ENCODE peak calls at places on chromosome 2, in four cellular contexts. I is H9, J is IMR-90, X is H1. K is an unnamed sample.

GRCh38 chr2:231190531-231191197 is 7.8 kb upstream of the ARMC9 start:
- DNase-seq in I (peak), J (no peak), X (no peak), K (peak)

GRCh38 chr2:130819915-130820861 is 16.5 kb upstream of the ARHGEF4 start:
- DNase-seq in I (peak), J (no peak), X (no peak), K (peak)

GRCh38 chr2:99656938-99657337 is 167.1 kb upstream of the REV1 start:
- DNase-seq in I (no peak), J (no peak), X (no peak), K (no peak)

GRCh38 chr2:26613241-26614204 is 27.6 kb downstream of the CIB4 start:
- DNase-seq in I (no peak), J (no peak), X (no peak), K (peak)

GRCh38 chr2:28394331-28394877 is 1.7 kb downstream of the FOSL2 start:
- DNase-seq in I (no peak), J (peak), X (no peak), K (no peak)

GRCh38 chr2:100418563-100418962 is 1.1 kb upstream of the CHST10 start:
- DNase-seq in I (no peak), J (no peak), X (no peak), K (no peak)

GRCh38 chr2:224973112-224974016 is 68.9 kb downstream of the DOCK10 start:
- DNase-seq in I (no peak), J (no peak), X (no peak), K (no peak)

GRCh38 chr2:139165599-139165998 is 385.4 kb upstream of the NXPH2 start:
- DNase-seq in I (no peak), J (no peak), X (no peak), K (no peak)

GRCh38 chr2:101793277-101793969 is 95.9 kb downstream of the MAP4K4 start:
- DNase-seq in I (peak), J (no peak), X (no peak), K (peak)

GRCh38 chr2:160221391-160222276 is 21.6 kb upstream of the ITGB6 start:
- DNase-seq in I (no peak), J (peak), X (no peak), K (no peak)

GRCh38 chr2:238100049-238100820 is at the start of gene ESPNL:
- DNase-seq in I (no peak), J (no peak), X (no peak), K (no peak)

GRCh38 chr2:232350804-232351685 is 27.5 kb upstream of the ALPP start:
- DNase-seq in I (no peak), J (no peak), X (no peak), K (no peak)

GRCh38 chr2:128807317-128807716 is 488.6 kb upstream of the HS6ST1 start:
- DNase-seq in I (no peak), J (no peak), X (no peak), K (no peak)

GRCh38 chr2:212665948-212666347 is 127.3 kb upstream of the ERBB4 start:
- DNase-seq in I (no peak), J (no peak), X (no peak), K (no peak)

GRCh38 chr2:182594286-182594685 is 121.8 kb upstream of the DNAJC10 start:
- DNase-seq in I (no peak), J (peak), X (no peak), K (no peak)

GRCh38 chr2:232444409-232445148 is 11.4 kb upstream of the ALPI start:
- DNase-seq in I (peak), J (peak), X (peak), K (peak)

GRCh38 chr2:176455865-176456291 is 186.6 kb downstream of the MTX2 start:
- DNase-seq in I (peak), J (peak), X (no peak), K (peak)

GRCh38 chr2:218834685-218835084 is 3.1 kb upstream of the PRKAG3 start:
- DNase-seq in I (no peak), J (no peak), X (no peak), K (no peak)

GRCh38 chr2:5076599-5076998 is 615.6 kb upstream of the SOX11 start:
- DNase-seq in I (peak), J (no peak), X (no peak), K (peak)

GRCh38 chr2:14459927-14460326 is 172.6 kb upstream of the LRATD1 start:
- DNase-seq in I (no peak), J (no peak), X (no peak), K (no peak)

GRCh38 chr2:27249891-27250651 is 12.8 kb downstream of the SLC30A3 start:
- DNase-seq in I (peak), J (peak), X (peak), K (peak)

GRCh38 chr2:64604155-64604554 is 49.6 kb downstream of the SERTAD2 start:
- DNase-seq in I (no peak), J (no peak), X (no peak), K (no peak)

GRCh38 chr2:241762933-241763369 is 13.7 kb upstream of the GAL3ST2 start:
- DNase-seq in I (peak), J (no peak), X (no peak), K (no peak)

GRCh38 chr2:234733795-234734600 is 217.8 kb upstream of the SH3BP4 start:
- DNase-seq in I (no peak), J (no peak), X (no peak), K (no peak)

GRCh38 chr2:163717993-163718680 is 17.7 kb downstream of the FIGN start:
- DNase-seq in I (no peak), J (no peak), X (no peak), K (peak)

GRCh38 chr2:232416521-232417470 is 10.2 kb downstream of the ALPG start:
- DNase-seq in I (no peak), J (no peak), X (no peak), K (no peak)

GRCh38 chr2:174669321-174669720 is 71.7 kb upstream of the WIPF1 start:
- DNase-seq in I (no peak), J (no peak), X (no peak), K (no peak)
- H3K56ac ChIP-seq in I (no peak), J (no peak), X (no peak), K (no peak)

GRCh38 chr2:66343259-66343658 is 91.7 kb upstream of the MEIS1 start:
- DNase-seq in I (no peak), J (no peak), X (no peak), K (no peak)
- H4K5ac ChIP-seq in I (no peak), J (no peak), X (no peak), K (no peak)

DNA sequence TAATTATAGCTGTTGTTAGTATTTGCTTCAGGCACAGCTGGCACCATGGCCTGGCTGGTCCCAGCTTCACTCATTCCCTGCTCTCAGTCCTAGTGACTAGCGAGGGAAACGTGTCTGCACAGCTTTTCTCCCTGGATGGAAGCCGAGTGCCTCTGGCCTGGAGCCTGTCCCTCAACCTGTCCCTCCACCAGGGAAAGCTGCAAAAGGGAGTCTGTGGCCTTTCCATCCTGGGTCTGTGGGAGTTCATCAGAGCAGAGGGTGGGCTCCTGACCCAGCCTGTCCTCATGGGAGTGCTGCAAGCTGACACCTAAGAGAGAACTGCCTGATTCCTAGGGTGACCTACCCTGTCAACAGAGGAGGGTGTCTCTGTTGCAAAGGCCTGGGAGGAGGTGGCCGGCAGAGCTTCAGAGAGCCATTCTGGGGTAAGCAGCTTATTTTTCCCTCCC is 118.3 kb downstream of the CAPN13 start:
- DNase-seq in I (no peak), J (no peak), X (no peak), K (no peak)
- H3K27ac ChIP-seq in I (no peak), J (no peak), X (no peak), K (no peak)

GRCh38 chr2:175064797-175065196 is 59.6 kb upstream of the CHN1 start:
- DNase-seq in I (no peak), J (no peak), X (no peak), K (no peak)
- H3K56ac ChIP-seq in I (no peak), J (no peak), X (no peak), K (no peak)

GRCh38 chr2:180747728-180748127 is 232.7 kb upstream of the UBE2E3 start:
- DNase-seq in I (no peak), J (peak), X (no peak), K (peak)
- H4K5ac ChIP-seq in I (no peak), J (no peak), X (no peak), K (no peak)

K was measured in mesendoderm.